ENCODE peak calls at places on chromosomes 4 and X, in five cellular contexts. One of them, this sample, is unnamed.

GRCh38 chr4:174156239-174156826 is 127.1 kb downstream of the FBXO8 start:
- DNase-seq in GM12865: peak; percentile 47
- DNase-seq in NCI-H1092: peak; percentile 6
- DNase-seq in NCI-H1436: no peak
- DNase-seq in HFFc6: peak; percentile 24
- DNase-seq in this sample: no peak

GRCh38 chr4:138573246-138573645 is 331.1 kb upstream of the SLC7A11 start:
- DNase-seq in GM12865: no peak
- DNase-seq in HFFc6: peak; percentile 4
- DNase-seq in NCI-H1436: no peak
- DNase-seq in NCI-H1092: no peak
- DNase-seq in this sample: no peak

GRCh38 chrX:7108995-7109634 is 38.4 kb upstream of the STS start:
- DNase-seq in NCI-H1436: no peak
- DNase-seq in GM12865: no peak
- DNase-seq in HFFc6: no peak
- DNase-seq in NCI-H1092: no peak
- DNase-seq in this sample: no peak

GRCh38 chr4:1211371-1211770 is 37.6 kb downstream of the CTBP1 start:
- DNase-seq in GM12865: no peak
- DNase-seq in HFFc6: no peak
- DNase-seq in NCI-H1092: no peak
- DNase-seq in NCI-H1436: no peak
- DNase-seq in this sample: no peak

GRCh38 chr4:17771284-17771908 is 10.0 kb downstream of the FAM184B start:
- DNase-seq in NCI-H1092: no peak
- DNase-seq in NCI-H1436: no peak
- DNase-seq in GM12865: no peak
- DNase-seq in HFFc6: no peak
- DNase-seq in this sample: no peak

GRCh38 chr4:29467044-29467717 is 1253.0 kb upstream of the PCDH7 start:
- DNase-seq in NCI-H1436: no peak
- DNase-seq in GM12865: no peak
- DNase-seq in HFFc6: peak; percentile 21
- DNase-seq in NCI-H1092: no peak
- DNase-seq in this sample: no peak

GRCh38 chr4:40507977-40508376 is 121.7 kb downstream of the RBM47 start:
- DNase-seq in GM12865: no peak
- DNase-seq in NCI-H1436: no peak
- DNase-seq in NCI-H1092: no peak
- DNase-seq in HFFc6: no peak
- DNase-seq in this sample: no peak

GRCh38 chr4:153643406-153644016 is 40.6 kb upstream of the TLR2 start:
- DNase-seq in NCI-H1436: peak; percentile 46
- DNase-seq in GM12865: peak; percentile 79
- DNase-seq in HFFc6: peak; percentile 57
- DNase-seq in NCI-H1092: peak; percentile 5
- DNase-seq in this sample: no peak

GRCh38 chrX:35115205-35115604 is 172.6 kb downstream of the FAM47B start:
- DNase-seq in HFFc6: peak; percentile 68
- DNase-seq in NCI-H1092: no peak
- DNase-seq in NCI-H1436: no peak
- DNase-seq in GM12865: no peak
- DNase-seq in this sample: no peak

GRCh38 chr4:13907255-13907751 is 279.8 kb upstream of the BOD1L1 start:
- DNase-seq in NCI-H1436: no peak
- DNase-seq in HFFc6: peak; percentile 99
- DNase-seq in GM12865: no peak
- DNase-seq in NCI-H1092: no peak
- DNase-seq in this sample: no peak

GRCh38 chr4:94448815-94449375 is 2.8 kb upstream of the PDLIM5 start:
- DNase-seq in HFFc6: no peak
- DNase-seq in NCI-H1436: no peak
- DNase-seq in NCI-H1092: no peak
- DNase-seq in GM12865: no peak
- DNase-seq in this sample: no peak

GRCh38 chr4:55947912-55948725 is 626 bp upstream of the CEP135 start:
- DNase-seq in NCI-H1436: no peak
- DNase-seq in NCI-H1092: no peak
- DNase-seq in GM12865: peak; percentile 78
- DNase-seq in HFFc6: peak; percentile 89
- DNase-seq in this sample: no peak

GRCh38 chr4:172657112-172657511 is 511.5 kb upstream of the GALNT7 start:
- DNase-seq in NCI-H1092: no peak
- DNase-seq in HFFc6: no peak
- DNase-seq in NCI-H1436: no peak
- DNase-seq in GM12865: no peak
- DNase-seq in this sample: no peak

This sample was measured in activated B cell treated with CpG ODN at 0.5 μM for 24 hours.